ENCODE peak calls at places on chromosomes 6 and 20, in five cellular contexts. I is K562, N is H1, Y is HepG2, S is SK-N-SH. M is an unnamed sample.

GRCh38 chr20:33481431-33481941 is 8.4 kb upstream of the CBFA2T2 start:
- DNase-seq in I (no peak), N (no peak), Y (no peak), S (no peak), M (no peak)

GRCh38 chr6:17585766-17586502 is 14.2 kb upstream of the FAM8A1 start:
- DNase-seq in Y (peak; percentile 59), I (no peak), S (no peak), N (no peak), M (no peak)

GRCh38 chr20:58233881-58234528 is 5.6 kb upstream of the ANKRD60 start:
- DNase-seq in N (no peak), I (peak; percentile 64), S (peak; percentile 72), Y (peak; percentile 34), M (no peak)

GRCh38 chr20:17520583-17520982 is 10.6 kb downstream of the BFSP1 start:
- DNase-seq in N (no peak), Y (no peak), S (no peak), I (no peak), M (no peak)

GRCh38 chr6:64013061-64013410 is 377.4 kb downstream of the PHF3 start:
- DNase-seq in S (peak; percentile 32), N (no peak), I (no peak), Y (no peak), M (no peak)

GRCh38 chr20:17843246-17844132 is 125.1 kb downstream of the SNX5 start:
- DNase-seq in Y (no peak), I (no peak), N (no peak), S (no peak), M (no peak)

GRCh38 chr6:4672772-4673171 is 103.4 kb upstream of the CDYL start:
- DNase-seq in S (no peak), Y (no peak), N (no peak), I (no peak), M (no peak)

GRCh38 chr20:17562804-17563305 is 7.0 kb upstream of the DSTN start:
- DNase-seq in S (no peak), I (peak; percentile 54), Y (peak; percentile 65), N (no peak), M (no peak)

GRCh38 chr6:33699131-33699530 is 12.4 kb downstream of the UQCC2 start:
- DNase-seq in S (no peak), Y (no peak), I (no peak), N (no peak), M (no peak)

GRCh38 chr6:90286884-90287488 is 9.7 kb downstream of the BACH2 start:
- DNase-seq in Y (peak; percentile 28), S (peak; percentile 41), I (peak; percentile 80), N (peak; percentile 62), M (no peak)

GRCh38 chr20:3890999-3891929 is 2.1 kb downstream of the PANK2 start:
- DNase-seq in S (no peak), Y (no peak), N (no peak), I (no peak), M (no peak)

GRCh38 chr6:20583447-20583806 is 49.2 kb downstream of the CDKAL1 start:
- DNase-seq in I (no peak), Y (no peak), S (no peak), N (no peak), M (no peak)

GRCh38 chr20:63411898-63412631 is 50.9 kb upstream of the CHRNA4 start:
- DNase-seq in Y (no peak), N (no peak), S (no peak), I (no peak), M (no peak)

GRCh38 chr6:35054743-35055130 is 86.4 kb downstream of the TCP11 start:
- DNase-seq in N (no peak), S (no peak), I (no peak), Y (no peak), M (no peak)

GRCh38 chr20:8094415-8094818 is 37.6 kb upstream of the PLCB1 start:
- DNase-seq in Y (no peak), S (no peak), I (no peak), N (no peak), M (no peak)

GRCh38 chr20:3010985-3011723 is 32.3 kb upstream of the GNRH2 start:
- DNase-seq in I (no peak), Y (no peak), S (no peak), N (no peak), M (no peak)

GRCh38 chr20:23479043-23479442 is 11.9 kb upstream of the CST8 start:
- DNase-seq in I (no peak), N (no peak), S (no peak), Y (no peak), M (no peak)

GRCh38 chr20:56779452-56780143 is 150.5 kb downstream of the TFAP2C start:
- DNase-seq in N (no peak), S (no peak), I (no peak), Y (no peak), M (no peak)

GRCh38 chr6:4665489-4666417 is 110.5 kb upstream of the CDYL start:
- DNase-seq in I (no peak), S (no peak), N (no peak), Y (no peak), M (no peak)

GRCh38 chr20:34268851-34269668 is 27.8 kb downstream of the ASIP start:
- DNase-seq in Y (no peak), S (no peak), N (no peak), I (no peak), M (no peak)

GRCh38 chr20:62737271-62737761 is 28.7 kb downstream of the NTSR1 start:
- DNase-seq in S (no peak), Y (no peak), N (no peak), I (no peak), M (no peak)

GRCh38 chr20:53738039-53738944 is 144.7 kb upstream of the ZNF217 start:
- DNase-seq in N (peak; percentile 49), I (peak; percentile 86), S (peak; percentile 34), Y (peak; percentile 88), M (no peak)

GRCh38 chr20:20664795-20665194 is 47.6 kb downstream of the RALGAPA2 start:
- DNase-seq in S (peak; percentile 33), N (no peak), I (peak; percentile 21), Y (peak; percentile 71), M (no peak)

GRCh38 chr20:39318911-39319310 is 356.8 kb downstream of the DHX35 start:
- DNase-seq in N (no peak), S (no peak), Y (no peak), I (no peak), M (no peak)

GRCh38 chr20:1440024-1440423 is 26.6 kb downstream of the NSFL1C start:
- DNase-seq in I (peak; percentile 61), Y (peak; percentile 61), S (peak; percentile 10), N (peak; percentile 50), M (no peak)
- TF ChIP-seq CTCF in I (peak; percentile 97), Y (peak; percentile 61), S (peak; percentile 41), N (peak; percentile 98), M (peak; percentile 41)

DNA sequence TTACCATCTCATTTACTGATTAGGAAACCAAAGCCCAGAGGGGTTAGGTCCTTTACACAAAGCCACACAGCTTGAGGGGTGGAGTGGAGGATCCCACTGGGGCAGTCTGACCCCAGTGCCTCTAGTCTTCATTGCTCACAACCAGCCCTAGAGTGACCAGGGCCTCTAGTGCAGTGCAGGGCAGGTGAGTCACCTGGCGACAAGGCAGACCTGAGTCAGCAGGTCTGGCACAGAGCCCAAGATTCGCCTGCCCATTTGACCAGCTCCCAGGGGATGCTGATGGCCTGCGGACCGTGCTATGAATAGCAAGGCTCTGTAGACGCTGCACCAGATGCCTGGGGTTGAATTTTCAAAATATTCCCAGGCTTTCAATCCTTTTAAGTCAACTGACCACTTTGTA is 29.9 kb downstream of the CDH26 start:
- DNase-seq in S (no peak), Y (no peak), I (no peak), N (no peak), M (no peak)
- TF ChIP-seq RAD21 in S (no peak), Y (no peak), I (no peak), N (no peak), M (no peak)

GRCh38 chr20:50538276-50538675 is 28.1 kb downstream of the PTPN1 start:
- DNase-seq in S (no peak), I (no peak), N (no peak), Y (no peak), M (no peak)

GRCh38 chr20:50543326-50543725 is 33.1 kb downstream of the PTPN1 start:
- DNase-seq in I (no peak), N (no peak), Y (no peak), S (no peak), M (no peak)

GRCh38 chr20:50537546-50538201 is 27.5 kb downstream of the PTPN1 start:
- DNase-seq in Y (no peak), S (no peak), N (no peak), I (no peak), M (no peak)

GRCh38 chr20:50541606-50542041 is 31.4 kb downstream of the PTPN1 start:
- DNase-seq in S (no peak), Y (no peak), I (peak; percentile 60), N (no peak), M (peak; percentile 73)

GRCh38 chr20:50540620-50541605 is 30.7 kb downstream of the PTPN1 start:
- DNase-seq in Y (peak; percentile 18), I (no peak), S (no peak), N (no peak), M (no peak)
- TF ChIP-seq TAF1 in Y (no peak), I (no peak), S (no peak), N (no peak), M (no peak)

GRCh38 chr20:13455713-13456112 is 183.0 kb downstream of the TASP1 start:
- DNase-seq in I (no peak), N (no peak), S (no peak), Y (peak; percentile 15), M (no peak)

GRCh38 chr20:13457487-13457886 is 181.2 kb downstream of the TASP1 start:
- DNase-seq in N (no peak), S (no peak), I (no peak), Y (no peak), M (no peak)

GRCh38 chr20:13462091-13462490 is 176.6 kb downstream of the TASP1 start:
- DNase-seq in N (no peak), I (no peak), Y (no peak), S (no peak), M (no peak)

GRCh38 chr20:13453367-13453766 is 185.4 kb downstream of the TASP1 start:
- DNase-seq in I (no peak), S (no peak), N (no peak), Y (no peak), M (no peak)

DNA sequence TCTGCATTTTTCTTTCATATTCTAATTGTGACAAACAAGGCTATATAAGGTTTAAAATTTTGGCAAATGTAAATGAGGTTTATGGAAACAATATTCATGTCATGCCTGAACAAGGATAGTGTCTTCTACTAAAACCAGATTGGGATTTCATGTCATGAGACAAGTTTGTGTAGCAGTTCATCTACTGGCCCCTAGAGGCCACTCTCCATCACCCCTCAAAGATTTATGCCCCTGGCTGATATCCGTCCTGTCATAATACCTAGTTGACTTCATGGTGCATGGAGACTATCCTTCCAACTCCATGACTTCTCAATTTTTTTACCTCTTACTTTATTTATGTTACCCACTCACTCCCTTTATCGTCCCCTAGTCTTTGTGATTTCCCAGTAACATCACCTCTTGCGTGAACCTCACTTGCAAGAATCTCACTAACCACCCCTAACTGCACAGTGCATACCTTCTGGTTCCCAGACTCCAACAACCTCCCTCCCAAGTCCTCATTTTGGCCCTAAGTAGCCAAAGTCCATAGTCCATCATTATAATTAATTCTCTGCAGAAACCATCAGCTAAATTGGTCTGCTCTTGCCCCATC is 179.8 kb downstream of the TASP1 start:
- DNase-seq in N (no peak), S (peak; percentile 33), Y (peak; percentile 61), I (peak; percentile 51), M (no peak)
- TF ChIP-seq CTCF in N (peak; percentile 56), S (peak; percentile 84), Y (peak; percentile 76), I (peak; percentile 73), M (peak; percentile 72)

M was measured in GM12878.